ENCODE peak calls at places on chromosomes 11 and 22, in six cellular contexts. W is kidney, M is A673, P is fibroblast of lung, C is choroid plexus epithelial cell, J is Caki2. E is an unnamed sample.

GRCh38 chr22:42500164-42500835 is 19.3 kb downstream of the RRP7A start:
- DNase-seq in W (peak; percentile 96), M (peak; percentile 81), P (peak; percentile 73), C (peak; percentile 73), J (no peak), E (peak; percentile 81)

GRCh38 chr11:13786688-13787087 is 118.2 kb downstream of the FAR1 start:
- DNase-seq in W (no peak), M (no peak), P (no peak), C (no peak), J (no peak), E (no peak)

GRCh38 chr11:79195209-79195608 is 245.6 kb downstream of the TENM4 start:
- DNase-seq in W (no peak), M (no peak), P (no peak), C (no peak), J (no peak), E (no peak)

GRCh38 chr11:57658023-57658361 is 430 bp downstream of the CLP1 start:
- DNase-seq in W (no peak), M (no peak), P (no peak), C (no peak), J (no peak), E (no peak)

GRCh38 chr22:39148727-39149535 is 3.5 kb downstream of the CBX7 start:
- DNase-seq in W (no peak), M (peak; percentile 82), P (no peak), C (peak; percentile 32), J (peak; percentile 84), E (no peak)

GRCh38 chr11:115656041-115656440 is 151.8 kb upstream of the CADM1 start:
- DNase-seq in W (no peak), M (no peak), P (no peak), C (no peak), J (no peak), E (no peak)

GRCh38 chr11:68321293-68322030 is 9.1 kb downstream of the LRP5 start:
- DNase-seq in W (no peak), M (no peak), P (no peak), C (no peak), J (no peak), E (no peak)

GRCh38 chr11:71472941-71473792 is 20.2 kb downstream of the NADSYN1 start:
- DNase-seq in W (peak; percentile 54), M (no peak), P (no peak), C (no peak), J (no peak), E (no peak)

GRCh38 chr22:42986115-42986514 is 28.8 kb downstream of the PACSIN2 start:
- DNase-seq in W (no peak), M (no peak), P (no peak), C (no peak), J (no peak), E (no peak)

GRCh38 chr11:88552377-88553029 is 215.0 kb upstream of the CTSC start:
- DNase-seq in W (no peak), M (peak; percentile 76), P (peak; percentile 43), C (peak; percentile 75), J (no peak), E (peak; percentile 51)

GRCh38 chr11:73157141-73158010 is 15.3 kb upstream of the FCHSD2 start:
- DNase-seq in W (peak; percentile 91), M (no peak), P (peak; percentile 65), C (peak; percentile 75), J (no peak), E (peak; percentile 68)

GRCh38 chr11:560305-561147 is at the start of the genes LMNTD2 and RASSF7:
- DNase-seq in W (peak; percentile 97), M (peak; percentile 90), P (peak; percentile 64), C (peak; percentile 85), J (peak; percentile 64), E (peak; percentile 87)

GRCh38 chr11:88508808-88509581 is 171.5 kb upstream of the CTSC start:
- DNase-seq in W (peak; percentile 80), M (no peak), P (peak; percentile 23), C (peak; percentile 23), J (peak; percentile 68), E (no peak)

GRCh38 chr11:24264868-24265267 is 232.0 kb upstream of the LUZP2 start:
- DNase-seq in W (no peak), M (no peak), P (no peak), C (no peak), J (no peak), E (no peak)

GRCh38 chr22:49040111-49040510 is 787.6 kb downstream of the BRD1 start:
- DNase-seq in W (no peak), M (no peak), P (no peak), C (no peak), J (no peak), E (no peak)

GRCh38 chr11:26062665-26063064 is 269.3 kb upstream of the ANO3 start:
- DNase-seq in W (no peak), M (no peak), P (peak; percentile 11), C (no peak), J (no peak), E (no peak)

GRCh38 chr22:32502346-32502745 is 27.7 kb downstream of the FBXO7 start:
- DNase-seq in W (no peak), M (peak; percentile 5), P (no peak), C (no peak), J (no peak), E (peak; percentile 8)

GRCh38 chr22:38074181-38075104 is 9.5 kb downstream of the SLC16A8 start:
- DNase-seq in W (peak; percentile 63), M (no peak), P (peak; percentile 40), C (peak; percentile 41), J (no peak), E (no peak)

GRCh38 chr11:117983163-117983475 is 3.1 kb upstream of the IL10RA start:
- DNase-seq in W (no peak), M (no peak), P (no peak), C (no peak), J (no peak), E (no peak)

GRCh38 chr11:71080239-71081097 is 171.9 kb downstream of the SHANK2 start:
- DNase-seq in W (no peak), M (peak; percentile 92), P (peak; percentile 69), C (peak; percentile 73), J (peak; percentile 41), E (peak; percentile 70)

GRCh38 chr11:66336234-66337102 is at the start of gene RIN1:
- DNase-seq in W (peak; percentile 91), M (peak; percentile 68), P (peak; percentile 98), C (peak; percentile 100), J (peak; percentile 97), E (peak; percentile 97)

GRCh38 chr11:22671751-22672150 is 5.3 kb downstream of the GAS2 start:
- DNase-seq in W (no peak), M (no peak), P (peak; percentile 6), C (no peak), J (no peak), E (no peak)

GRCh38 chr22:44019846-44020245 is 4.3 kb upstream of the PARVB start:
- DNase-seq in W (no peak), M (no peak), P (no peak), C (no peak), J (no peak), E (no peak)

E was measured in fibroblast of villous mesenchyme.